ENCODE peak calls at places on chromosomes 5 and 9, in nine cellular contexts. P is CD8-positive, alpha-beta T cell; M is adrenal gland; G is endothelial cell; R is activated CD8-positive, alpha-beta T cell treated with anti-CD3 and anti-CD28 coated beads for 36 hours; L is right lobe of liver; Y is PC-9; W is Calu3; B is left ventricle myocardium inferior. X is an unnamed sample.

GRCh38 chr5:58317808-58318207 is 142.1 kb downstream of the PLK2 start:
- DNase-seq in G (no peak), R (no peak), P (no peak), W (no peak), L (no peak), Y (no peak), B (no peak), M (no peak), X (no peak)

GRCh38 chr5:111229126-111229525 is 4.9 kb downstream of the CAMK4 start:
- DNase-seq in M (no peak), R (peak), B (no peak), G (no peak), W (no peak), L (no peak), P (no peak), Y (no peak), X (no peak)

GRCh38 chr9:80492221-80492620 is 920.5 kb downstream of the TLE4 start:
- DNase-seq in Y (no peak), M (no peak), W (peak), P (no peak), B (peak), R (no peak), G (no peak), L (no peak), X (no peak)

GRCh38 chr9:136964171-136964689 is 12.2 kb downstream of the LCN12 start:
- DNase-seq in B (no peak), G (no peak), L (no peak), P (no peak), M (no peak), R (no peak), Y (peak), W (peak), X (no peak)

GRCh38 chr9:34518896-34519295 is 3.9 kb downstream of the ENHO start:
- DNase-seq in M (no peak), P (no peak), R (no peak), W (no peak), B (no peak), G (no peak), L (no peak), Y (no peak), X (no peak)

GRCh38 chr9:36210722-36211121 is 20.0 kb downstream of the CLTA start:
- DNase-seq in R (no peak), Y (no peak), L (no peak), G (no peak), M (peak), P (no peak), B (no peak), W (no peak), X (no peak)

GRCh38 chr9:127884427-127884911 is 7.0 kb upstream of the AK1 start:
- DNase-seq in R (no peak), Y (no peak), W (peak), P (no peak), M (peak), G (no peak), L (peak), B (peak), X (no peak)

GRCh38 chr9:110068212-110068611 is 139.7 kb downstream of the C9orf152 start:
- DNase-seq in W (no peak), Y (no peak), B (no peak), M (no peak), P (no peak), L (no peak), R (no peak), G (no peak), X (no peak)

GRCh38 chr5:177133845-177134652 is 476 bp downstream of the NSD1 start:
- DNase-seq in M (peak), Y (no peak), G (peak), B (peak), W (peak), P (peak), R (peak), L (peak), X (peak)

GRCh38 chr5:32276173-32276853 is 36.4 kb downstream of the MTMR12 start:
- DNase-seq in B (no peak), P (no peak), R (no peak), Y (no peak), M (no peak), W (no peak), L (no peak), G (no peak), X (peak)

DNA sequence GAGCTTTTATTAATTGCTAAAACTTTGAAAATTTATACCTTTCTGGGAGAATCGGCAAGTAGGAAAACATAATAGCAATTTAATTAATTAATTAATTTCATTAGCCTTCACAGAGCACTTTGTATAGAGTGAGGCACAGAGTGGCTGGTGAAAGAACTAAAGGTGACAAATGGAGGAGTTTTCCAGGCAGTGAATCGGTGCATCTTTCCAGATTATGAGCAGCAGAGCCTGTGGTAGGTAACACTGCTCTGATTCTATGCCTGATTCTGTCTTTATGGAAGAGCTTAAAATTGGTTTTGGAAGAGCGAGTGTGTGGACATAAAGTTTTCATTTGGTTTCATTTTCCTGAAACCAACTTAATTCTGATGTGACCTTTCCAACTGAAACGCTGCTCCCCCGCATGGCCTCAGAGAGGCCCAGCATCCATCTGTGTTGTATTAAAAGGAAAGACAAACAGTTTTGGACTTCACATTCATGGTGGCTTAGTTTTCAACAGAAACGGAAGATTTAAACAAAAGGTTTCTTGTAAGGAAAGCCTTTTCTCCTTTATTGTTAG is 188.9 kb upstream of the RPS23 start:
- DNase-seq in Y (no peak), B (no peak), P (no peak), G (no peak), M (no peak), W (no peak), R (peak), L (no peak), X (no peak)
- TF ChIP-seq CTCF in Y (no peak), B (peak), P (no peak), G (no peak), M (no peak), W (no peak), R (no peak), L (no peak), X (no peak)

GRCh38 chr5:82381591-82381990 is 103.4 kb upstream of the RPS23 start:
- DNase-seq in B (no peak), Y (no peak), W (no peak), G (no peak), P (no peak), L (no peak), R (no peak), M (no peak), X (no peak)
- TF ChIP-seq CTCF in B (no peak), Y (no peak), W (no peak), G (no peak), P (no peak), L (no peak), R (no peak), M (no peak), X (no peak)

DNA sequence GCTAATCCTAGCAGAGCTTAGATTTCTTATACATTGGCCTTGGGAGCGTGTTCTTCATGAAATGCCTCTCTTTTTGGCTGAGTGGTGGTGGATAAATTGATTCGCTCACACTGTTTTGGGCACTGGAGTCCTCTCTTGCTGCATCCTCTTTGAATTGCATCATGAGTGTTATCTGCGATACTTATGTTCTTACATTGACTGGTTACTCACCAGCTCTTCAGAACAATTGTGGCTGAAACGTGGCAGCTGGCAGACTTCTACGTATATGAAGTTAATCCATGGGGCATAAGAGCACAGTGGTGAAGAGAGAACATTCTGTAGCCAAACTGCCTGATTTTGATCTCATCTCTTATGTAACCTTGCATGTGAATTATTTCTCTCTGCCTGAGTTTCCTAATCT is 295.0 kb downstream of the ARHGAP26 start:
- DNase-seq in Y (no peak), M (no peak), G (no peak), W (no peak), L (no peak), P (no peak), R (peak), B (no peak), X (no peak)
- TF ChIP-seq CTCF in Y (no peak), M (no peak), G (no peak), W (no peak), L (no peak), P (no peak), R (no peak), B (no peak), X (no peak)

GRCh38 chr5:153672347-153673090 is 182.0 kb downstream of the GRIA1 start:
- DNase-seq in Y (no peak), G (no peak), R (no peak), W (no peak), M (no peak), B (no peak), P (no peak), L (no peak), X (no peak)
- TF ChIP-seq CTCF in Y (no peak), G (no peak), R (no peak), W (no peak), M (no peak), B (no peak), P (no peak), L (no peak), X (no peak)

GRCh38 chr5:141192110-141192725 is at the start of gene PCDHB10:
- DNase-seq in M (no peak), L (no peak), Y (no peak), R (peak), B (no peak), G (peak), W (peak), P (no peak), X (no peak)
- TF ChIP-seq CTCF in M (peak), L (peak), Y (peak), R (peak), B (peak), G (peak), W (no peak), P (no peak), X (no peak)

GRCh38 chr9:104608336-104608735 is 2.9 kb upstream of the OR13C2 start:
- DNase-seq in R (no peak), G (no peak), P (no peak), L (no peak), W (no peak), Y (no peak), B (no peak), M (no peak), X (no peak)
- TF ChIP-seq CTCF in R (no peak), G (peak), P (no peak), L (peak), W (no peak), Y (peak), B (no peak), M (no peak), X (no peak)

GRCh38 chr9:133932176-133932575 is 59.9 kb downstream of the VAV2 start:
- DNase-seq in M (no peak), Y (no peak), B (peak), P (no peak), W (no peak), L (no peak), G (no peak), R (no peak), X (no peak)
- TF ChIP-seq CTCF in M (no peak), Y (no peak), B (no peak), P (no peak), W (no peak), L (no peak), G (no peak), R (no peak), X (no peak)

GRCh38 chr9:4062966-4063365 is 236.9 kb downstream of the GLIS3 start:
- DNase-seq in L (no peak), G (no peak), R (no peak), M (no peak), P (no peak), Y (no peak), W (no peak), B (no peak), X (no peak)
- TF ChIP-seq CTCF in L (no peak), G (no peak), R (no peak), M (no peak), P (no peak), Y (no peak), W (no peak), B (no peak), X (no peak)

GRCh38 chr5:102554728-102555127 is 55.9 kb upstream of the SLCO6A1 start:
- DNase-seq in G (no peak), P (no peak), L (no peak), W (peak), B (no peak), R (no peak), M (no peak), Y (no peak), X (no peak)
- TF ChIP-seq CTCF in G (no peak), P (no peak), L (peak), W (no peak), B (peak), R (no peak), M (no peak), Y (peak), X (no peak)

DNA sequence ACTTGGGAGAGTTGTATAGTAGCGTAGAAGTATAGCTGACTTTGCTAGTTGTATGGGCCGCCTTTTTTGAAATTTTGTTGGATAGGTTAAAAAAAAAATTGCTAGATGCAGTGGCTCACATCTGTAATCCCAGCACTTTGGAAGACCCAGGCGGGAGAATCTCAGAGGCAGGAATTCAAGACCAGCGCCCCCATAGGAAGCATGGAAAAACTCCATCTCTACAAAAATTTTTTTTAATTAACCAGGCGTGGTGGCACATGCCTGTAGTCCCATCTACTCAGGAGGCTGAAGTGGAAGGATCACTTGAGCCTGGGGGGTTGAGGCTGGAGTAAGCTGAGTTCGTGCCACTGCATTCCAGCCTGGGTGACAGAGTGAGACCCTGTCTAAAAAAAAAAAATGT is 59.2 kb downstream of the SMC5 start:
- DNase-seq in M (no peak), R (no peak), Y (no peak), B (no peak), W (no peak), G (peak), L (no peak), P (no peak), X (no peak)
- TF ChIP-seq CTCF in M (no peak), R (no peak), Y (no peak), B (no peak), W (no peak), G (peak), L (no peak), P (no peak), X (no peak)

X was measured in GM13976.